ENCODE peak calls at places on chromosomes 5 and 9, in seven cellular contexts. O, W, H, E, N, S and V are unnamed samples. For H3K4me1, the result is how much of the 10 kb centered on the place peaks cover.

GRCh38 chr5:139597134-139597533 is 36.0 kb downstream of the UBE2D2 start:
- DNase-seq in O (no peak), W (no peak), H (no peak), E (no peak), N (no peak), S (no peak), V (no peak)

GRCh38 chr5:154478224-154478565 is at the start of gene HAND1:
- DNase-seq in O (no peak), W (no peak), H (no peak), E (no peak), N (no peak), S (peak), V (no peak)

GRCh38 chr5:173228639-173229380 is 6.2 kb downstream of the NKX2-5 start:
- DNase-seq in O (no peak), W (no peak), H (peak), E (no peak), N (no peak), S (no peak), V (no peak)

GRCh38 chr5:138601444-138601843 is 26.2 kb upstream of the HSPA9 start:
- DNase-seq in O (no peak), W (no peak), H (no peak), E (peak), N (no peak), S (no peak), V (no peak)

GRCh38 chr9:104009853-104010252 is 84.3 kb upstream of the SMC2 start:
- DNase-seq in O (no peak), W (no peak), H (no peak), E (no peak), N (no peak), S (no peak), V (no peak)

GRCh38 chr9:137218754-137219271 is 3.2 kb downstream of the RNF208 start:
- DNase-seq in O (no peak), W (no peak), H (no peak), E (peak), N (no peak), S (no peak), V (no peak)

GRCh38 chr5:99105216-99105615 is 176.4 kb upstream of the CHD1 start:
- DNase-seq in O (no peak), W (no peak), H (no peak), E (no peak), N (no peak), S (no peak), V (no peak)

GRCh38 chr5:176466245-176466871 is 18.2 kb downstream of the FAF2 start:
- DNase-seq in O (no peak), W (no peak), H (no peak), E (peak), N (no peak), S (no peak), V (no peak)

GRCh38 chr9:83596899-83597504 is 25.9 kb upstream of the IDNK start:
- DNase-seq in O (no peak), W (no peak), H (no peak), E (no peak), N (no peak), S (no peak), V (no peak)

GRCh38 chr9:136014147-136014927 is 53.2 kb upstream of the UBAC1 start:
- DNase-seq in O (peak), W (no peak), H (peak), E (no peak), N (no peak), S (no peak), V (no peak)

GRCh38 chr5:33233013-33233463 is 207.7 kb upstream of the TARS1 start:
- DNase-seq in O (no peak), W (no peak), H (no peak), E (no peak), N (no peak), S (no peak), V (no peak)

GRCh38 chr5:169810542-169810941 is 169.8 kb downstream of the INSYN2B start:
- DNase-seq in O (no peak), W (no peak), H (no peak), E (no peak), N (no peak), S (no peak), V (no peak)

GRCh38 chr9:91483189-91483691 is 59.6 kb upstream of the NFIL3 start:
- DNase-seq in O (no peak), W (no peak), H (no peak), E (peak), N (no peak), S (no peak), V (peak)

GRCh38 chr5:154840435-154841272 is 9.7 kb downstream of the FAXDC2 start:
- DNase-seq in O (no peak), W (no peak), H (no peak), E (no peak), N (no peak), S (no peak), V (no peak)

GRCh38 chr5:138972230-138972629 is 97.1 kb upstream of the LRRTM2 start:
- DNase-seq in O (no peak), W (no peak), H (no peak), E (no peak), N (no peak), S (no peak), V (no peak)

GRCh38 chr5:126868961-126869451 is 92.1 kb downstream of the LMNB1 start:
- DNase-seq in O (no peak), W (no peak), H (no peak), E (peak), N (no peak), S (no peak), V (no peak)

GRCh38 chr5:116785101-116785500 is 210.5 kb upstream of the SEMA6A start:
- DNase-seq in O (no peak), W (no peak), H (no peak), E (no peak), N (no peak), S (no peak), V (no peak)

GRCh38 chr9:4090491-4090890 is 209.4 kb downstream of the GLIS3 start:
- DNase-seq in O (no peak), W (no peak), H (no peak), E (no peak), N (no peak), S (no peak), V (no peak)

GRCh38 chr5:22850981-22851380 is 2.2 kb downstream of the CDH12 start:
- DNase-seq in O (no peak), W (no peak), H (no peak), E (no peak), N (no peak), S (no peak), V (no peak)

GRCh38 chr5:107129051-107129450 is 541.7 kb downstream of the EFNA5 start:
- DNase-seq in O (no peak), W (no peak), H (no peak), E (peak), N (no peak), S (no peak), V (no peak)

GRCh38 chr5:137880313-137880712 is 8.9 kb upstream of the PKD2L2 start:
- DNase-seq in O (no peak), W (no peak), H (no peak), E (no peak), N (no peak), S (no peak), V (no peak)

GRCh38 chr5:175602171-175602570 is 55.7 kb upstream of the HRH2 start:
- DNase-seq in O (no peak), W (no peak), H (no peak), E (no peak), N (no peak), S (no peak), V (no peak)

DNA sequence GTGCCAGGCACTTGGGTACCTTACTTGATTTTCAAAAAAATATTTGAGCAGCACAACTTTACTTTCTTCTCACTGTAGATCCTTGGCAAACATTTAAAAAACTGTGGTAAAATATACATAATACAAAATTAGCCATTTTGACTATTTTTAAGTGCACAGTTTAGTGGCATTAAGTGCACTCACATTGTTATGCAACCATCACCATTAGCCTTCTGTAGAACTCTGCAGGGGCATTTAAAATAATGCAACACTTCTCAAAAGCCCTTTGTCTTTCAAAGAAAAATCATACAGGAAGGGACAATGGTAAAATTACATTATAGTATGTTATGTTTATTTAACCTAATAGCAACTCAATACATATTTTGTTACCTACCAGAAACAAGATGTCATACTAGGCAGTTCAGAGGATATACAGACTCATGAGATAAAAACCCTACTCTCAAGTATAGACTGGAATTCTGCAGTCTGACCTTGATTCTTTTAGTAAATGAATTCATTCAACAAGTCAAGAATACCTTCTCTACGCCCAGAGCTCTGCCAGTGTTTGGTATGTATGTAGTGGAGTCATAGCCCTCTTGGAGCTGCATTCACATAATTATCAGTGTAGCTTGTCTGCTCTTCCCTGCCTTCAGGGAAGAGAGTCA is 73.9 kb upstream of the ARRDC3 start:
- DNase-seq in O (no peak), W (no peak), H (no peak), E (no peak), N (no peak), S (no peak), V (no peak)
- H3K4me1 ChIP-seq in O (under half), W (under half), H (under half), E (under half), N (under half), S (under half), V (under half)

GRCh38 chr9:112245126-112245525 is 70.0 kb upstream of the SUSD1 start:
- DNase-seq in O (no peak), W (no peak), H (no peak), E (no peak), N (no peak), S (no peak), V (no peak)
- H3K4me3 ChIP-seq in O (no peak), W (no peak), H (no peak), E (no peak), N (no peak), S (no peak), V (no peak)

GRCh38 chr9:95067057-95067456 is 250.5 kb downstream of the FANCC start:
- DNase-seq in O (no peak), W (no peak), H (no peak), E (no peak), N (no peak), S (no peak), V (no peak)

GRCh38 chr9:95062601-95063065 is 254.9 kb downstream of the FANCC start:
- DNase-seq in O (no peak), W (no peak), H (no peak), E (no peak), N (no peak), S (no peak), V (no peak)

GRCh38 chr9:95067888-95068287 is 249.6 kb downstream of the FANCC start:
- DNase-seq in O (no peak), W (no peak), H (no peak), E (no peak), N (no peak), S (no peak), V (no peak)

GRCh38 chr9:95063300-95063699 is 254.2 kb downstream of the FANCC start:
- DNase-seq in O (no peak), W (no peak), H (no peak), E (no peak), N (no peak), S (no peak), V (no peak)

GRCh38 chr9:95065224-95065623 is 252.3 kb downstream of the FANCC start:
- DNase-seq in O (no peak), W (no peak), H (no peak), E (no peak), N (no peak), S (no peak), V (no peak)
- H3K4me1 ChIP-seq in O (half or more), W (under half), H (under half), E (under half), N (under half), S (half or more), V (half or more)

GRCh38 chr9:132994410-132995120 is 16.1 kb downstream of the GFI1B start:
- DNase-seq in O (no peak), W (no peak), H (peak), E (peak), N (no peak), S (no peak), V (no peak)
- H3K4me3 ChIP-seq in O (no peak), W (no peak), H (no peak), E (no peak), N (no peak), S (no peak), V (no peak)

GRCh38 chr5:119336262-119336661 is 19.6 kb upstream of the TNFAIP8 start:
- DNase-seq in O (no peak), W (no peak), H (no peak), E (no peak), N (no peak), S (no peak), V (no peak)
- H3K4me1 ChIP-seq in O (under half), W (under half), H (under half), E (under half), N (half or more), S (under half), V (under half)